ENCODE peak calls at places on chromosomes 6 and 20, in nine cellular contexts. One of them, this sample, is unnamed.

GRCh38 chr6:72382602-72383529 is 239.0 kb upstream of the KCNQ5 start:
- DNase-seq in SK-N-SH: no peak
- DNase-seq in NB4: no peak
- DNase-seq in HCT116: no peak
- DNase-seq in GM12878: peak
- DNase-seq in A549: no peak
- DNase-seq in K562: no peak
- DNase-seq in HepG2: no peak
- DNase-seq in WTC11: no peak
- DNase-seq in this sample: no peak

GRCh38 chr6:126094411-126094810 is 108.1 kb downstream of the TRMT11 start:
- DNase-seq in NB4: no peak
- DNase-seq in SK-N-SH: no peak
- DNase-seq in HepG2: no peak
- DNase-seq in GM12878: no peak
- DNase-seq in HCT116: no peak
- DNase-seq in WTC11: no peak
- DNase-seq in A549: no peak
- DNase-seq in K562: no peak
- DNase-seq in this sample: no peak

GRCh38 chr6:122736166-122736565 is 43.4 kb upstream of the FABP7 start:
- DNase-seq in GM12878: no peak
- DNase-seq in WTC11: no peak
- DNase-seq in A549: no peak
- DNase-seq in SK-N-SH: no peak
- DNase-seq in HCT116: no peak
- DNase-seq in K562: no peak
- DNase-seq in HepG2: no peak
- DNase-seq in NB4: no peak
- DNase-seq in this sample: no peak

GRCh38 chr6:42322676-42323075 is 105.0 kb upstream of the MRPS10 start:
- DNase-seq in A549: no peak
- DNase-seq in GM12878: no peak
- DNase-seq in WTC11: peak
- DNase-seq in HCT116: no peak
- DNase-seq in K562: peak
- DNase-seq in SK-N-SH: no peak
- DNase-seq in NB4: peak
- DNase-seq in HepG2: no peak
- DNase-seq in this sample: no peak

GRCh38 chr6:132456700-132457143 is 55.4 kb upstream of the MOXD1 start:
- DNase-seq in HepG2: no peak
- DNase-seq in A549: no peak
- DNase-seq in NB4: peak
- DNase-seq in GM12878: peak
- DNase-seq in K562: no peak
- DNase-seq in SK-N-SH: no peak
- DNase-seq in HCT116: no peak
- DNase-seq in WTC11: no peak
- DNase-seq in this sample: no peak

GRCh38 chr20:33104336-33104735 is 24.9 kb downstream of the BPIFB4 start:
- DNase-seq in SK-N-SH: no peak
- DNase-seq in GM12878: no peak
- DNase-seq in HCT116: no peak
- DNase-seq in HepG2: no peak
- DNase-seq in WTC11: no peak
- DNase-seq in NB4: no peak
- DNase-seq in A549: no peak
- DNase-seq in K562: no peak
- DNase-seq in this sample: no peak

GRCh38 chr20:49345538-49345937 is 67.7 kb upstream of the ZNFX1 start:
- DNase-seq in NB4: no peak
- DNase-seq in HCT116: no peak
- DNase-seq in K562: no peak
- DNase-seq in A549: peak
- DNase-seq in SK-N-SH: no peak
- DNase-seq in WTC11: no peak
- DNase-seq in GM12878: no peak
- DNase-seq in HepG2: no peak
- DNase-seq in this sample: no peak

GRCh38 chr6:43939281-43940070 is 169.5 kb downstream of the VEGFA start:
- DNase-seq in HCT116: no peak
- DNase-seq in K562: no peak
- DNase-seq in A549: no peak
- DNase-seq in WTC11: no peak
- DNase-seq in NB4: peak
- DNase-seq in HepG2: no peak
- DNase-seq in SK-N-SH: peak
- DNase-seq in GM12878: no peak
- DNase-seq in this sample: no peak

GRCh38 chr6:56387621-56388413 is 140.4 kb upstream of the COL21A1 start:
- DNase-seq in GM12878: no peak
- DNase-seq in WTC11: no peak
- DNase-seq in HCT116: no peak
- DNase-seq in A549: no peak
- DNase-seq in K562: no peak
- DNase-seq in HepG2: peak
- DNase-seq in NB4: no peak
- DNase-seq in SK-N-SH: no peak
- DNase-seq in this sample: no peak

GRCh38 chr6:29602564-29603361 is 17.8 kb downstream of the OR2H2 start:
- DNase-seq in K562: peak
- DNase-seq in SK-N-SH: peak
- DNase-seq in HepG2: peak
- DNase-seq in A549: peak
- DNase-seq in GM12878: no peak
- DNase-seq in HCT116: peak
- DNase-seq in WTC11: peak
- DNase-seq in NB4: peak
- DNase-seq in this sample: no peak

GRCh38 chr6:45608252-45608911 is 230.6 kb upstream of the SUPT3H start:
- DNase-seq in K562: no peak
- DNase-seq in HepG2: no peak
- DNase-seq in NB4: peak
- DNase-seq in WTC11: no peak
- DNase-seq in A549: no peak
- DNase-seq in HCT116: no peak
- DNase-seq in SK-N-SH: no peak
- DNase-seq in GM12878: no peak
- DNase-seq in this sample: no peak

GRCh38 chr6:17058550-17058949 is 43.3 kb upstream of the STMND1 start:
- DNase-seq in K562: no peak
- DNase-seq in WTC11: no peak
- DNase-seq in HCT116: no peak
- DNase-seq in NB4: no peak
- DNase-seq in A549: no peak
- DNase-seq in SK-N-SH: no peak
- DNase-seq in GM12878: no peak
- DNase-seq in HepG2: no peak
- DNase-seq in this sample: no peak

GRCh38 chr6:137827977-137828815 is 38.9 kb upstream of the TNFAIP3 start:
- DNase-seq in HCT116: no peak
- DNase-seq in GM12878: peak
- DNase-seq in SK-N-SH: no peak
- DNase-seq in WTC11: no peak
- DNase-seq in HepG2: no peak
- DNase-seq in K562: no peak
- DNase-seq in A549: no peak
- DNase-seq in NB4: no peak
- DNase-seq in this sample: no peak

GRCh38 chr6:79520534-79520933 is 16.7 kb downstream of the LCA5 start:
- DNase-seq in NB4: no peak
- DNase-seq in WTC11: no peak
- DNase-seq in A549: no peak
- DNase-seq in HepG2: no peak
- DNase-seq in GM12878: no peak
- DNase-seq in HCT116: no peak
- DNase-seq in K562: no peak
- DNase-seq in SK-N-SH: no peak
- DNase-seq in this sample: no peak

GRCh38 chr20:9348746-9349145 is 165.6 kb upstream of the LAMP5 start:
- DNase-seq in GM12878: no peak
- DNase-seq in HCT116: no peak
- DNase-seq in K562: no peak
- DNase-seq in A549: no peak
- DNase-seq in SK-N-SH: no peak
- DNase-seq in HepG2: peak
- DNase-seq in NB4: no peak
- DNase-seq in WTC11: no peak
- DNase-seq in this sample: peak

GRCh38 chr6:136669299-136669699 is 119.1 kb upstream of the MAP7 start:
- DNase-seq in HepG2: peak
- DNase-seq in A549: no peak
- DNase-seq in GM12878: no peak
- DNase-seq in K562: no peak
- DNase-seq in NB4: no peak
- DNase-seq in SK-N-SH: no peak
- DNase-seq in HCT116: no peak
- DNase-seq in WTC11: no peak
- DNase-seq in this sample: peak

GRCh38 chr6:145350928-145351327 is 384.4 kb downstream of the EPM2A start:
- DNase-seq in NB4: no peak
- DNase-seq in HepG2: no peak
- DNase-seq in SK-N-SH: no peak
- DNase-seq in A549: no peak
- DNase-seq in K562: no peak
- DNase-seq in WTC11: no peak
- DNase-seq in GM12878: no peak
- DNase-seq in HCT116: no peak
- DNase-seq in this sample: no peak

GRCh38 chr20:32462900-32463641 is 104.9 kb downstream of the ASXL1 start:
- DNase-seq in A549: no peak
- DNase-seq in WTC11: no peak
- DNase-seq in GM12878: no peak
- DNase-seq in SK-N-SH: peak
- DNase-seq in HepG2: no peak
- DNase-seq in HCT116: no peak
- DNase-seq in K562: no peak
- DNase-seq in NB4: no peak
- DNase-seq in this sample: no peak

GRCh38 chr6:139519571-139520031 is 145.2 kb upstream of the CITED2 start:
- DNase-seq in GM12878: no peak
- DNase-seq in A549: no peak
- DNase-seq in HCT116: no peak
- DNase-seq in K562: no peak
- DNase-seq in NB4: peak
- DNase-seq in SK-N-SH: no peak
- DNase-seq in HepG2: no peak
- DNase-seq in WTC11: no peak
- DNase-seq in this sample: no peak

GRCh38 chr6:107988570-107988969 is 30.6 kb upstream of the SEC63 start:
- DNase-seq in GM12878: no peak
- DNase-seq in NB4: no peak
- DNase-seq in K562: no peak
- DNase-seq in SK-N-SH: no peak
- DNase-seq in HCT116: no peak
- DNase-seq in WTC11: no peak
- DNase-seq in HepG2: no peak
- DNase-seq in A549: no peak
- DNase-seq in this sample: no peak

DNA sequence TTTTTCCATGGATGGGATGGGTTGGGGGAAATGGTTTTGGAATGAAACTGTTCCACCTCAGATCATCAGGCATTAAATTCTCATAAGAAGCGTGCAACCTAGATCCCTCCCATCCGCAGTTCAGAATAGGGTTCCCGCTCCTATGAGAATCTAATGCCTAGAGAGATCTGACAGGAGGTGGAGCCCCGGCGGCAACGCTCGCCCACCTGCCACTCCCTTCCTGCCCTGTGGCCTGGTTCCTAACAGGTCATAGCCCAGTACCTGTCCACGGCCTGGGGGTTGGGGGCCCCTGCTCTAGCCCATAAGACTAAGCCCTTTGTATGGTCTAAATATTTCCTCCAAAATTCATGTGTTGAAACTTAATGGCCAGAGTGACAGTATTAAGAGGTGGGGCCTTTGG is 92.3 kb upstream of the SALL4 start:
- DNase-seq in K562: no peak
- DNase-seq in GM12878: no peak
- DNase-seq in HCT116: no peak
- DNase-seq in A549: no peak
- DNase-seq in HepG2: no peak
- DNase-seq in WTC11: no peak
- DNase-seq in SK-N-SH: no peak
- DNase-seq in NB4: no peak
- DNase-seq in this sample: no peak
- TF ChIP-seq MAX in K562: no peak
- TF ChIP-seq MAX in GM12878: no peak
- TF ChIP-seq MAX in HCT116: no peak
- TF ChIP-seq MAX in A549: no peak
- TF ChIP-seq MAX in HepG2: no peak
- TF ChIP-seq MAX in WTC11: no peak
- TF ChIP-seq MAX in SK-N-SH: no peak
- TF ChIP-seq MAX in NB4: no peak
- TF ChIP-seq MAX in this sample: no peak

GRCh38 chr6:30881987-30882763 is 2.1 kb upstream of the DDR1 start:
- DNase-seq in NB4: no peak
- DNase-seq in K562: no peak
- DNase-seq in HCT116: no peak
- DNase-seq in GM12878: no peak
- DNase-seq in HepG2: no peak
- DNase-seq in A549: no peak
- DNase-seq in WTC11: peak
- DNase-seq in SK-N-SH: peak
- DNase-seq in this sample: no peak
- TF ChIP-seq MAX in NB4: no peak
- TF ChIP-seq MAX in K562: no peak
- TF ChIP-seq MAX in HCT116: no peak
- TF ChIP-seq MAX in GM12878: no peak
- TF ChIP-seq MAX in HepG2: no peak
- TF ChIP-seq MAX in A549: no peak
- TF ChIP-seq MAX in WTC11: no peak
- TF ChIP-seq MAX in SK-N-SH: no peak
- TF ChIP-seq MAX in this sample: no peak

DNA sequence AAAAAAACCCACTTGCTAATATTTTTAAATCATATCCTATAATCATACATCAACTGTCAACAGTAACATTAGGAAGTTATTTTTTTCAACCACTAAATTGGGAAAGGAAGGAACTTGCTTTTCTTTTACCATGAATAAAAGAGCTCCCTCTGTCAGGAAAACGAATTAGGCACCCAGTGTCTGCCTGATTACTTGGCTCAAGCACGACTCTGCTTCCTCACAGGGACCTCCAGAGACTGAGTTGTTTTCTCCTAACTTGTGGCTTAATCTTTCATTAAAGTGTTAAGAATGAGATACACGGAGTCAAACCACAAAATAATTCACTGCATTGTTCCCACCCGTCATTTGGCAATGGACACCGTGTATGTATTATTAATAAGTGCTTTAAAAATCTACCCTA is 1405.1 kb upstream of the EYS start:
- DNase-seq in K562: no peak
- DNase-seq in HepG2: no peak
- DNase-seq in GM12878: no peak
- DNase-seq in NB4: no peak
- DNase-seq in WTC11: no peak
- DNase-seq in SK-N-SH: no peak
- DNase-seq in HCT116: no peak
- DNase-seq in A549: no peak
- DNase-seq in this sample: no peak
- TF ChIP-seq MAX in K562: no peak
- TF ChIP-seq MAX in HepG2: no peak
- TF ChIP-seq MAX in GM12878: no peak
- TF ChIP-seq MAX in NB4: no peak
- TF ChIP-seq MAX in WTC11: no peak
- TF ChIP-seq MAX in SK-N-SH: no peak
- TF ChIP-seq MAX in HCT116: no peak
- TF ChIP-seq MAX in A549: no peak
- TF ChIP-seq MAX in this sample: no peak

GRCh38 chr20:57458400-57459160 is 66.4 kb downstream of the CTCFL start:
- DNase-seq in HepG2: no peak
- DNase-seq in K562: no peak
- DNase-seq in SK-N-SH: no peak
- DNase-seq in NB4: peak
- DNase-seq in WTC11: no peak
- DNase-seq in HCT116: no peak
- DNase-seq in A549: no peak
- DNase-seq in GM12878: no peak
- DNase-seq in this sample: no peak
- TF ChIP-seq MAX in HepG2: no peak
- TF ChIP-seq MAX in K562: no peak
- TF ChIP-seq MAX in SK-N-SH: no peak
- TF ChIP-seq MAX in NB4: no peak
- TF ChIP-seq MAX in WTC11: no peak
- TF ChIP-seq MAX in HCT116: no peak
- TF ChIP-seq MAX in A549: no peak
- TF ChIP-seq MAX in GM12878: no peak
- TF ChIP-seq MAX in this sample: no peak

This sample was measured in endothelial cell of umbilical vein.